ENCODE peak calls at places on chromosomes 7 and 10, in eight cellular contexts. I, H, Q, Y, F, W, N and J are unnamed samples.
A peak's percentile ranks its signal among the peaks of the same experiment; 100 is the strongest.

GRCh38 chr7:99990417-99990816 is 14.6 kb upstream of the AZGP1 start:
- DNase-seq in I (no peak), H (no peak), Q (no peak), Y (no peak), F (no peak), W (no peak), N (no peak), J (no peak)

GRCh38 chr7:140723574-140723973 is 27.1 kb downstream of the NDUFB2 start:
- DNase-seq in I (no peak), H (no peak), Q (no peak), Y (no peak), F (no peak), W (no peak), N (no peak), J (no peak)

GRCh38 chr10:50275650-50276235 is 24.4 kb upstream of the ASAH2 start:
- DNase-seq in I (peak; percentile 20), H (peak; percentile 68), Q (no peak), Y (no peak), F (peak; percentile 56), W (peak; percentile 47), N (no peak), J (peak; percentile 49)

GRCh38 chr7:150417863-150418262 is 32.6 kb upstream of the GIMAP8 start:
- DNase-seq in I (no peak), H (no peak), Q (no peak), Y (no peak), F (peak; percentile 1), W (no peak), N (no peak), J (no peak)

GRCh38 chr10:103660364-103661197 is 167.1 kb downstream of the NEURL1 start:
- DNase-seq in I (peak; percentile 39), H (no peak), Q (peak; percentile 79), Y (peak; percentile 60), F (no peak), W (no peak), N (peak; percentile 71), J (no peak)

GRCh38 chr7:94635687-94636086 is 20.2 kb downstream of the SGCE start:
- DNase-seq in I (no peak), H (no peak), Q (no peak), Y (no peak), F (no peak), W (no peak), N (no peak), J (no peak)

GRCh38 chr10:82394987-82395386 is 520.0 kb downstream of the NRG3 start:
- DNase-seq in I (no peak), H (no peak), Q (no peak), Y (no peak), F (no peak), W (no peak), N (no peak), J (no peak)

GRCh38 chr10:95268438-95268837 is 22.4 kb downstream of the PDLIM1 start:
- DNase-seq in I (peak; percentile 50), H (no peak), Q (peak; percentile 74), Y (peak; percentile 87), F (no peak), W (peak; percentile 69), N (peak; percentile 57), J (no peak)

GRCh38 chr7:102306916-102307677 is 20.4 kb downstream of the SH2B2 start:
- DNase-seq in I (peak; percentile 51), H (peak; percentile 71), Q (peak; percentile 74), Y (peak; percentile 61), F (no peak), W (no peak), N (no peak), J (no peak)

DNA sequence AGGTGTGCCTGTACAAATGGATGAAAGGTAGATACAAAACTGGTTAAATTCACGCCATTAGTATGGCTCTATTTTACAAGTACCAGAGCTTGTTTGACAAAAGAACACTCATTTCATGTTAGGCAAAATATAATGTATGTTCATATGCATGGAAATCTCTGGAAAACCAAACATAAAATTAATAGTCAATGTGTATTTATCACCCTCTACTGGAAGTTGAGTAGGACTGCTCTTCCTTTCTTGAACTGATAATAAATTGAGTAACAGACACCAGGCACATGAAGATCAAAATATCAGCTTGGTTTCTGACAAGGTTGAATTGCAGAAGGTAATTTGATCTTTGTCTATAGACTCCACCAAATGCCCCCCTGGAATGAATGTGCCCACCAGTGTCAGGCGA is 19.8 kb upstream of the AKR1B1 start:
- DNase-seq in I (no peak), H (no peak), Q (no peak), Y (no peak), F (no peak), W (no peak), N (no peak), J (no peak)
- H3K4me1 ChIP-seq in I (peaks cover 15% of the 10 kb centered on the region), H (no peaks in the 10 kb centered on the region), Q (no peaks in the 10 kb centered on the region), Y (peaks cover 8% of the 10 kb centered on the region), F (no peaks in the 10 kb centered on the region), W (no peaks in the 10 kb centered on the region), N (no peaks in the 10 kb centered on the region), J (no peaks in the 10 kb centered on the region)

GRCh38 chr7:129053938-129054437 is 923 bp downstream of the TNPO3 start:
- DNase-seq in I (no peak), H (no peak), Q (no peak), Y (peak; percentile 39), F (no peak), W (no peak), N (no peak), J (no peak)

GRCh38 chr7:129054438-129055293 is at the start of gene TNPO3:
- DNase-seq in I (peak; percentile 94), H (peak; percentile 95), Q (peak; percentile 94), Y (peak; percentile 90), F (peak; percentile 94), W (peak; percentile 93), N (peak; percentile 94), J (peak; percentile 92)

GRCh38 chr7:129052441-129052840 is 2.5 kb downstream of the TNPO3 start:
- DNase-seq in I (no peak), H (no peak), Q (no peak), Y (no peak), F (no peak), W (no peak), N (no peak), J (no peak)

GRCh38 chr7:129055294-129055816 is 444 bp upstream of the TNPO3 start:
- DNase-seq in I (no peak), H (no peak), Q (no peak), Y (no peak), F (no peak), W (no peak), N (no peak), J (no peak)

DNA sequence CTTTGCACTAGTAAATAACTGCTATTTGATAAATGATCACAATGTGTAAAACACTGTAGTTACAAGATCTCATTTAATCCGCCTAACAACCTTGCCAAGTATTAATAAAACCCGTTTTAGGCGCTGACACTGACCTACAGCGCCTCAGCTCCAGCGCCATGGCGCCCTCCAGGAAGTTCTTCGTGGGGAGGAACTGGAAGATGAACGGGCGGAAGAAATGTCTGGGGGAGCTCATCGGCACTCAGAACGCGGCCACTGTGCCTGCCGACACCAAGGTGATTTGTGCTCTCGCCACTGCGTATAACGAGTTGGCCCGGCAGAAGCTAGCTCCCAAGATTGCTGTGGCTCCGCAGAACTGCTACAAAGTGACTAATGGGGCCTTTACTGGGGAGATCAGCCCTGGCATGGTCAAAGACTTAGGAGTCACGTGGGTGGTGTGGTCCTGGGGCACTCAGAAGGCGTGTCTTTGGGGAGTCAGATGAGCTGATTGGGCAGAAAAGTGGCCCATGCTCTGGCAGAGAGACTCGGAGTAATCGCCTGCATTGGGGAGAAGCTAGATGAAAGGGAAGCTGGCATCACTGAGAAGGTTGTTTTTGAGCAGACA is 1.1 kb upstream of the TNPO3 start:
- DNase-seq in I (no peak), H (no peak), Q (no peak), Y (no peak), F (no peak), W (no peak), N (peak; percentile 26), J (no peak)
- H3K4me3 ChIP-seq in I (peak overlapping the region; percentile 94), H (peak overlapping the region; percentile 62), Q (peak overlapping the region; percentile 91), Y (peak overlapping the region; percentile 97), F (no peak overlapping the region), W (no peak overlapping the region), N (no peak overlapping the region), J (peak overlapping the region; percentile 90)

GRCh38 chr7:155223503-155223902 is 74.2 kb upstream of the INSIG1 start:
- DNase-seq in I (no peak), H (no peak), Q (no peak), Y (no peak), F (no peak), W (no peak), N (no peak), J (no peak)
- H3K4me1 ChIP-seq in I (no peaks in the 10 kb centered on the region), H (no peaks in the 10 kb centered on the region), Q (no peaks in the 10 kb centered on the region), Y (no peaks in the 10 kb centered on the region), F (peaks cover 76% of the 10 kb centered on the region), W (peaks cover 9% of the 10 kb centered on the region), N (no peaks in the 10 kb centered on the region), J (no peaks in the 10 kb centered on the region)

DNA sequence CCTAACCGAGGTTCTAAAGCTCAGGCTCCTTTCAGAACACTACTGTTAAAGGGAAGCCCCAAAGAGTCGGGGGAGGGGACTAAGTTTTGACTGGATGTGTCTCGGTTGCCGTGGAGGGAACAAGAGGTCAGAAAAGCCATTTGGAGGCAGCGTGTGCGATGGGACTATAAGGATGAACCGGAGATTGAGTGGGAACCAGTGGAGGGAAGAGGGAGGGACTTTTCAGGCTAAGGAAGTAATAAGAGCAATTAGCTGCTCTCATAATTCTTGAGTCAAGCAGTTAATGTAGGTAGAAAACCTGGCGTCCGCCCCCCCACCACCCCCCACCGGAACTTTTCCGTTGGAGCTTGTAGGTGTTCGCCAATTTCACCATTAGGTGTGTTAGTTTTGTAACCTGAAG is 491 bp upstream of the AKAP9 start:
- DNase-seq in I (no peak), H (peak; percentile 53), Q (no peak), Y (peak; percentile 32), F (peak; percentile 15), W (peak; percentile 44), N (peak; percentile 41), J (peak; percentile 53)
- H3K4me3 ChIP-seq in I (peak overlapping the region; percentile 85), H (peak overlapping the region; percentile 74), Q (peak overlapping the region; percentile 90), Y (peak overlapping the region; percentile 98), F (peak overlapping the region; percentile 44), W (peak overlapping the region; percentile 56), N (peak overlapping the region; percentile 75), J (peak overlapping the region; percentile 93)

GRCh38 chr10:101967713-101968112 is 88.3 kb downstream of the ARMH3 start:
- DNase-seq in I (no peak), H (no peak), Q (no peak), Y (peak; percentile 68), F (no peak), W (no peak), N (no peak), J (no peak)

GRCh38 chr10:101968286-101968685 is 87.7 kb downstream of the ARMH3 start:
- DNase-seq in I (no peak), H (no peak), Q (no peak), Y (no peak), F (no peak), W (no peak), N (no peak), J (no peak)

GRCh38 chr10:101961591-101962498 is 94.1 kb downstream of the ARMH3 start:
- DNase-seq in I (peak; percentile 33), H (no peak), Q (peak; percentile 76), Y (peak; percentile 41), F (peak; percentile 45), W (no peak), N (no peak), J (no peak)

GRCh38 chr10:101967119-101967518 is 88.9 kb downstream of the ARMH3 start:
- DNase-seq in I (no peak), H (no peak), Q (no peak), Y (no peak), F (no peak), W (no peak), N (no peak), J (no peak)

GRCh38 chr10:101965075-101965765 is 90.8 kb downstream of the ARMH3 start:
- DNase-seq in I (no peak), H (no peak), Q (no peak), Y (no peak), F (no peak), W (no peak), N (no peak), J (no peak)
- H3K4me1 ChIP-seq in I (peaks cover 70% of the 10 kb centered on the region), H (peaks cover 12% of the 10 kb centered on the region), Q (peaks cover 9% of the 10 kb centered on the region), Y (peaks cover 6% of the 10 kb centered on the region), F (peaks cover 28% of the 10 kb centered on the region), W (peaks cover 66% of the 10 kb centered on the region), N (peaks cover 5% of the 10 kb centered on the region), J (peaks cover 9% of the 10 kb centered on the region)